ENCODE peak calls at places on chromosomes 16 and 17, in four cellular contexts. One of them, this sample, is unnamed.

GRCh38 chr17:45106101-45106500 is 26.2 kb downstream of the PLCD3 start:
- DNase-seq in RWPE1: no peak
- DNase-seq in AG04450: no peak
- DNase-seq in tibial artery: no peak
- DNase-seq in this sample: no peak

GRCh38 chr16:1776672-1776955 is 3.7 kb upstream of the MRPS34 start:
- DNase-seq in RWPE1: no peak
- DNase-seq in tibial artery: no peak
- DNase-seq in AG04450: no peak
- DNase-seq in this sample: no peak

GRCh38 chr16:85460983-85461813 is 151.9 kb upstream of the GSE1 start:
- DNase-seq in RWPE1: no peak
- DNase-seq in tibial artery: peak; percentile 47
- DNase-seq in AG04450: peak; percentile 10
- DNase-seq in this sample: no peak

GRCh38 chr16:75053791-75054555 is 55.1 kb downstream of the ZNRF1 start:
- DNase-seq in tibial artery: peak; percentile 38
- DNase-seq in RWPE1: no peak
- DNase-seq in AG04450: no peak
- DNase-seq in this sample: peak; percentile 36

GRCh38 chr17:59807892-59808509 is 84.7 kb downstream of the TUBD1 start:
- DNase-seq in AG04450: no peak
- DNase-seq in tibial artery: no peak
- DNase-seq in RWPE1: no peak
- DNase-seq in this sample: no peak

GRCh38 chr16:67441289-67441753 is 10.4 kb downstream of the HSD11B2 start:
- DNase-seq in AG04450: no peak
- DNase-seq in RWPE1: no peak
- DNase-seq in tibial artery: no peak
- DNase-seq in this sample: no peak

GRCh38 chr17:82400830-82401229 is 17.3 kb upstream of the HEXD start:
- DNase-seq in tibial artery: peak; percentile 48
- DNase-seq in RWPE1: no peak
- DNase-seq in AG04450: no peak
- DNase-seq in this sample: no peak

GRCh38 chr16:74446866-74447265 is 25.6 kb upstream of the CLEC18B start:
- DNase-seq in tibial artery: no peak
- DNase-seq in AG04450: no peak
- DNase-seq in RWPE1: no peak
- DNase-seq in this sample: no peak

GRCh38 chr17:77439382-77440013 is 298.7 kb downstream of the SEC14L1 start:
- DNase-seq in RWPE1: no peak
- DNase-seq in tibial artery: no peak
- DNase-seq in AG04450: no peak
- DNase-seq in this sample: no peak

GRCh38 chr16:89155184-89155679 is 16.3 kb upstream of the CDH15 start:
- DNase-seq in tibial artery: peak; percentile 66
- DNase-seq in RWPE1: no peak
- DNase-seq in AG04450: peak; percentile 47
- DNase-seq in this sample: no peak

GRCh38 chr16:5025171-5025632 is 8.5 kb downstream of the NAGPA start:
- DNase-seq in AG04450: no peak
- DNase-seq in tibial artery: no peak
- DNase-seq in RWPE1: no peak
- DNase-seq in this sample: no peak

GRCh38 chr17:32266389-32267269 is 997 bp downstream of the RHBDL3 start:
- DNase-seq in tibial artery: no peak
- DNase-seq in AG04450: no peak
- DNase-seq in RWPE1: no peak
- DNase-seq in this sample: no peak

GRCh38 chr17:50213026-50214015 is 11.9 kb upstream of the COL1A1 start:
- DNase-seq in tibial artery: peak; percentile 19
- DNase-seq in RWPE1: no peak
- DNase-seq in AG04450: no peak
- DNase-seq in this sample: no peak

GRCh38 chr16:72590179-72590937 is 418.4 kb upstream of the PMFBP1 start:
- DNase-seq in RWPE1: no peak
- DNase-seq in tibial artery: no peak
- DNase-seq in AG04450: no peak
- DNase-seq in this sample: no peak

GRCh38 chr17:66302761-66303626 is 581 bp downstream of the PRKCA start:
- DNase-seq in AG04450: no peak
- DNase-seq in tibial artery: peak; percentile 36
- DNase-seq in RWPE1: peak; percentile 22
- DNase-seq in this sample: no peak

DNA sequence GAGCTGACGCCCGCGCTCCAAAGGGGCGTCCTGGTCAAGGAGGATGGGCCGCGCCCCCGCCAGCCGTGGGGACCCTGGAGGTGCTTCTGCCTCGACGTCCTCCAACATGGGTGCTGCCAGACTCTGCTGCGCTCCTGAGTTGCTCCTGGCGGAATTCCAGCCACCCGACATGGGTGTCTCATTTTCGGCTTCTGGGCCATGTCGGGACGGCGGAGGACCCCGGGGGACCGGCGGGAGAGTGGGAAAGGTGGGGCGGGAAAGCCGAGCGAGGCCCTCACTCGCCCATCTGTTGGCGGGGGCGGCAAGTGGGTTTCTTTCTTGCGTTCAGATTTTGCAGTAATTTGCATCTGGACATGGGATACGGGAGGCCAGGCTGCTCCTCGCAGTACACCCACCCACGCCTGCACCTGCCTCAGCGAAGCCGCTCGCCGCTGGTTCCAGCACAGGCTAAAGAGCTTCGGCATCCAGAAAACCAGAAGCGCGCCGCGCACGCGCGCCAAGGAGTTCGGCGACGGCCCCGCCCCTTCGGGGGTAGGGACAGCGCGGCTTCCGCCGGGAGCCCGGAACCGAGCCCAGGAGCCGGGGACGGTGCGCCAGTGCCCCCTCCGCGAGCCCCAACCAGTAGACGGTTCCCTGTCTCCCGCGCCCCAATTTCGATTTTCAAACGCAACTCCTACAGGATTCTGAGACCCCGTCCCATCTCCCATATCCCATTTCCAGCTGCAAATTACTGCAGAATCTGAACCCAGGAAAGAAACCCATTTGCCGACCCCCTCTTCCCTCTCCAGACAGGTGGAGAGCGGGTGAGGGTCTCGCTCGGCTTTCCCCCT is at the start of gene ARMC7:
- DNase-seq in tibial artery: peak; percentile 84
- DNase-seq in RWPE1: peak; percentile 92
- DNase-seq in AG04450: peak; percentile 49
- DNase-seq in this sample: peak; percentile 41
- TF ChIP-seq CTCF in tibial artery: no peak
- TF ChIP-seq CTCF in RWPE1: no peak
- TF ChIP-seq CTCF in AG04450: no peak
- TF ChIP-seq CTCF in this sample: no peak

DNA sequence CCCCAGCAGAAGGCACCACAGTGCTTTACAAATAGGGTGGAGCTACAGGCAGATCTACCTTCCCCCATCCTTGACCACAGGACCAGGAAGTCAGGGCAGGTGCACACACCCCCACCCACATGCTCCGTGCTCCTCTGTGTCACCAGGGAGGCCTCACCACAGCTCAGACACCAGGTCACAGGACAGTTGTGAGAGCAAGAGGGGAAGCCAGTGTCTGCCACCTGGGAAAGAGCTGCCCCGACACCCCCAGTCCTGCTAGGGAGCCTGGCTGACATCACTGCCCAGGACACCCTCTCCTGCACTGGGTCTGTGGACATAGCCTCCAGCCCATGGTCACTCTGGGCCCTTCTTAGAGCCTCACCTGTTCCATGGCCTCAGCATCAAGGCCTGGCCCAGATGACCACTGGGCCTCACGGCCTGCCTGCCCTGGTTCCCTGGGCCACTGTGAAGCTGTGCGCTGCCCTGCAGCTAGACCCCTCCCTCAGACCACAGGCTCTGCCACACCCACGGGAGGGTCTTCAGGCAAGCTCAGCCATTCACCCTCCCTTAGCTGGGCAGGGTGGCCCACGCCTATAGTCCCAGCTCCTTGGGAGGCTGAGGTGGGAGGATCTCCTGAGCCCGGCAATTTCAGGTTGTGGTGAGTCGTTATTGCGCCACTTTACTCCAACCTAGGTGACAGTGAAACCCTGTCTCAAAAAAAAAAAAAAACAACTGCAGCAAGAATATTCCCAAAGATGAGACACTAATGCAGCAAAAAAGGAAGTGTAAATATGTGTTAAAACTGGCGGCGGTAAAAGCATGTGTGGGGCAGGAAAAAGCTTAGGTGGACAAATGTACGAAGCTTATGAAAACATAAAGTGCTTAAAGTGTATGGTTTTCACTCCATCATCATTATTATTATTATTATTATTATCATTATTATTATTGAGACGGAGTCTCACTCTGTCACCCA is 14.2 kb downstream of the POLR3K start:
- DNase-seq in AG04450: no peak
- DNase-seq in tibial artery: no peak
- DNase-seq in RWPE1: no peak
- DNase-seq in this sample: no peak
- TF ChIP-seq CTCF in AG04450: no peak
- TF ChIP-seq CTCF in tibial artery: no peak
- TF ChIP-seq CTCF in RWPE1: no peak
- TF ChIP-seq CTCF in this sample: no peak

GRCh38 chr17:41486809-41487530 is 2.7 kb downstream of the KRT36 start:
- DNase-seq in tibial artery: no peak
- DNase-seq in AG04450: no peak
- DNase-seq in RWPE1: no peak
- DNase-seq in this sample: no peak
- TF ChIP-seq CTCF in tibial artery: no peak
- TF ChIP-seq CTCF in AG04450: no peak
- TF ChIP-seq CTCF in RWPE1: no peak
- TF ChIP-seq CTCF in this sample: no peak

GRCh38 chr16:50539822-50540710 is 8.1 kb upstream of the NKD1 start:
- DNase-seq in AG04450: no peak
- DNase-seq in RWPE1: no peak
- DNase-seq in tibial artery: no peak
- DNase-seq in this sample: no peak
- TF ChIP-seq CTCF in AG04450: no peak
- TF ChIP-seq CTCF in RWPE1: no peak
- TF ChIP-seq CTCF in tibial artery: no peak
- TF ChIP-seq CTCF in this sample: no peak

DNA sequence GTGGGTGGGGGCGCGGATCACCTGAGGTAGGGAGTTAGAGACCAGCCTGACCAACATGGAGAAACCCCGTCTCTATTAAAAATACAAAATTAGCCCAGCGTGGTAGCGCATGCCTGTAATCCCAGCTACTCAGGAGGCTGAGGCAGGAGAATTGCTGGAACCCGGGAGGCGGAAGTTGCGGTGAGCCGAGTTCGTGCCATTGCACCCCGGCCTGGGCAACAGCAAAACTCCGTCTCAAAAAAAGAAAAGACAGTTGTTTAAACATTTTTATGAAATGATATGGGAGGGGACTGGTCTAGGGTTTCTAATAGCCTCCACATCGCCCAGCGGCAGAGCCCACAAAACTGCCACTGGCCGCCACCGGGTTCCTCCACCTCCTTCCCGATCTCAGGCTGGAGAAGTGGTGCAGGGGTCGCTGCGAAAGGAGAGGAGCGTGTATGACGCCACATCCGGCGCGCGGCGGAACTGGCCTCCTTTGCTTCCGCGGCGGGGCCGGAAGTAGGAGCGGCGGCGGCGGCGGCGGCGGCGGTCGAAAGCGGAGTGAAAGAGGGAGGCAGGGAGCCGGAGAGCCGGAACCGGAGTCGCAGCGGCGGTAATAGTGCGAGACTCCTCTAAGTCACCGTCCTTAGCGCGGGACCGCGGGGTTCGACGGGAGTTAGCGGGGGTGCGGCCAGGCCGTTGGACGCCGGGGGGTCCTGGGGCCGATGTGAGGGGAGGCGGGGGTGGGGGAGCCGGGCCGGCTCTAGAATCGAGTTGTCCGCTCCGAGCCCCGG is at the start of gene PPP4C:
- DNase-seq in tibial artery: peak; percentile 89
- DNase-seq in RWPE1: peak; percentile 94
- DNase-seq in AG04450: peak; percentile 66
- DNase-seq in this sample: peak; percentile 82
- TF ChIP-seq CTCF in tibial artery: no peak
- TF ChIP-seq CTCF in RWPE1: no peak
- TF ChIP-seq CTCF in AG04450: peak; percentile 8
- TF ChIP-seq CTCF in this sample: no peak

GRCh38 chr17:1561420-1562177 is 993 bp downstream of the PITPNA start:
- DNase-seq in RWPE1: peak; percentile 44
- DNase-seq in AG04450: no peak
- DNase-seq in tibial artery: no peak
- DNase-seq in this sample: no peak
- TF ChIP-seq CTCF in RWPE1: no peak
- TF ChIP-seq CTCF in AG04450: peak; percentile 38
- TF ChIP-seq CTCF in tibial artery: peak; percentile 13
- TF ChIP-seq CTCF in this sample: no peak

DNA sequence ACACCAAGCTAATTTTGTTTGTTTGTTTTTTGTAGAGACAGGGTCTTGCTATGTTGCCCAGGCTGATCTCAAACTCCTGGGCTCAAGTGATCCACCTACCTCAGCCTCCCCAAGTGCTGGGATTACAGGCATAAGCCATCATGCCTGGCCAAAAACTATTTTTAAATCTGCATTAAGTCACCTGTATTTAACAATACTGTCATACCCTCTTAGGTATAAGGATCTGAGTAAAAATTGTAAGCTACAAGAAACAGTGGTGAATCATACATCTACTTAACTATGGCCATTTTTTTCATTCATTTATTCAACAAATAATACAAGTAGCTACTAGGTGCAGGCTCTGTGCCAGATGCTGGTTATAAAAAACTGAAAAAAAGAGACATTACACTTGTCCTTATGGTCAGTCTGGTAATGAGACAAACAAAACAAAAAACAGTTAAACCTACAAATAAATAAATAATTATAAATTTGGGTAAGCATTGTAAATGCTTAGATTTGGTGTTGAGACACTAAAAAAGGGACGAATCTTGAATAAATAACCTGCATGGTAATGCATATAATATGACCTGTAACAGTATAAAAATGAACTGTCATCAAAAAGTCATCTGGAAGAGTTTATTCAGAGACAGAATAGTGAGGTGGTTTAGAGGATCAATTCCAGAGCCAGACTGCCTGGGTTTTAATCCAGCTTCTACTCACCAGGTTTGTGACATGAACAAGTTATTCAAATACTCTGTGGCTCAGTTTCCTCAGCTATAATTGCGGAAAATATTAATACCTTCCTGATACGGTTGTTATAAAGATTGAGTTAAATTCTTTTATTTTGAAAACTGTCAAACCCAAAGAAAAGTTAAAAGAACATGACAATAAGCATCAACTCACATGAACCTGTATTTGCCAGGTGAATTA is 26.8 kb downstream of the BRIP1 start:
- DNase-seq in tibial artery: no peak
- DNase-seq in RWPE1: no peak
- DNase-seq in AG04450: no peak
- DNase-seq in this sample: no peak
- TF ChIP-seq CTCF in tibial artery: no peak
- TF ChIP-seq CTCF in RWPE1: no peak
- TF ChIP-seq CTCF in AG04450: no peak
- TF ChIP-seq CTCF in this sample: no peak

GRCh38 chr17:14739656-14740431 is 439.0 kb downstream of the HS3ST3B1 start:
- DNase-seq in tibial artery: no peak
- DNase-seq in AG04450: no peak
- DNase-seq in RWPE1: no peak
- DNase-seq in this sample: no peak

GRCh38 chr17:14741516-14741915 is 440.6 kb downstream of the HS3ST3B1 start:
- DNase-seq in RWPE1: no peak
- DNase-seq in tibial artery: no peak
- DNase-seq in AG04450: no peak
- DNase-seq in this sample: no peak

GRCh38 chr17:14738652-14738988 is 437.7 kb downstream of the HS3ST3B1 start:
- DNase-seq in AG04450: no peak
- DNase-seq in RWPE1: no peak
- DNase-seq in tibial artery: no peak
- DNase-seq in this sample: no peak

GRCh38 chr17:14736631-14737030 is 435.8 kb downstream of the HS3ST3B1 start:
- DNase-seq in RWPE1: no peak
- DNase-seq in tibial artery: no peak
- DNase-seq in AG04450: no peak
- DNase-seq in this sample: no peak

GRCh38 chr17:14737984-14738651 is 437.2 kb downstream of the HS3ST3B1 start:
- DNase-seq in AG04450: peak; percentile 84
- DNase-seq in RWPE1: peak; percentile 99
- DNase-seq in tibial artery: peak; percentile 65
- DNase-seq in this sample: no peak
- TF ChIP-seq CTCF in AG04450: peak; percentile 27
- TF ChIP-seq CTCF in RWPE1: peak; percentile 58
- TF ChIP-seq CTCF in tibial artery: no peak
- TF ChIP-seq CTCF in this sample: no peak